ENCODE peak calls at places on chromosomes 2 and 18, in six cellular contexts. N is germinal center; F is iPS-NIHi11; X is activated CD8-positive, alpha-beta T cell treated with anti-CD3 and anti-CD28 coated beads for 36 hours; I is immature natural killer cell; W is T follicular helper cell. V is an unnamed sample.

GRCh38 chr18:11034816-11035215 is 114.6 kb downstream of the PIEZO2 start:
- DNase-seq in N (no peak), F (no peak), X (no peak), I (no peak), W (no peak), V (no peak)

GRCh38 chr2:185279999-185280398 is 458.6 kb upstream of the FSIP2 start:
- DNase-seq in N (no peak), F (no peak), X (no peak), I (no peak), W (no peak), V (no peak)

GRCh38 chr2:167015806-167016205 is 127.5 kb downstream of the XIRP2 start:
- DNase-seq in N (no peak), F (no peak), X (no peak), I (no peak), W (no peak), V (no peak)

GRCh38 chr2:182868423-182868822 is 2.0 kb upstream of the FRZB start:
- DNase-seq in N (no peak), F (no peak), X (no peak), I (no peak), W (no peak), V (no peak)

GRCh38 chr2:33909945-33910344 is 310.8 kb upstream of the FAM98A start:
- DNase-seq in N (no peak), F (no peak), X (no peak), I (no peak), W (no peak), V (no peak)

GRCh38 chr2:209901187-209901586 is 101.3 kb upstream of the RPE start:
- DNase-seq in N (no peak), F (no peak), X (no peak), I (no peak), W (no peak), V (no peak)

GRCh38 chr2:144682248-144682647 is 162.3 kb upstream of the ZEB2 start:
- DNase-seq in N (no peak), F (no peak), X (no peak), I (no peak), W (no peak), V (no peak)

GRCh38 chr2:5877360-5877759 is 185.2 kb downstream of the SOX11 start:
- DNase-seq in N (no peak), F (no peak), X (no peak), I (no peak), W (no peak), V (no peak)

GRCh38 chr2:68824831-68825230 is 46.4 kb downstream of the BMP10 start:
- DNase-seq in N (no peak), F (no peak), X (no peak), I (no peak), W (no peak), V (no peak)

GRCh38 chr18:62085766-62086165 is 101.1 kb downstream of the PIGN start:
- DNase-seq in N (no peak), F (no peak), X (peak), I (no peak), W (no peak), V (no peak)

GRCh38 chr18:48326901-48327675 is 82.1 kb downstream of the ZBTB7C start:
- DNase-seq in N (no peak), F (no peak), X (no peak), I (no peak), W (no peak), V (no peak)

GRCh38 chr2:241598487-241598886 is 38.5 kb downstream of the THAP4 start:
- DNase-seq in N (no peak), F (no peak), X (peak), I (peak), W (no peak), V (no peak)

GRCh38 chr2:135620223-135620622 is 88.9 kb downstream of the R3HDM1 start:
- DNase-seq in N (no peak), F (no peak), X (no peak), I (no peak), W (no peak), V (no peak)

GRCh38 chr2:67514515-67514914 is 117.4 kb downstream of the ETAA1 start:
- DNase-seq in N (no peak), F (no peak), X (no peak), I (no peak), W (no peak), V (no peak)

GRCh38 chr2:98876741-98877140 is 59.3 kb downstream of the CRACDL start:
- DNase-seq in N (no peak), F (no peak), X (no peak), I (no peak), W (no peak), V (no peak)

GRCh38 chr18:60372598-60372997 is at the start of gene MC4R:
- DNase-seq in N (no peak), F (peak), X (no peak), I (no peak), W (no peak), V (no peak)

GRCh38 chr2:152301131-152301530 is 33.8 kb upstream of the FMNL2 start:
- DNase-seq in N (no peak), F (no peak), X (no peak), I (no peak), W (no peak), V (no peak)

GRCh38 chr18:12823892-12824291 is 60.1 kb downstream of the PTPN2 start:
- DNase-seq in N (no peak), F (no peak), X (no peak), I (no peak), W (no peak), V (no peak)

GRCh38 chr2:11784747-11785610 is 38.5 kb downstream of the LPIN1 start:
- DNase-seq in N (peak), F (peak), X (peak), I (peak), W (peak), V (no peak)

GRCh38 chr18:78436110-78436509 is 543.5 kb upstream of the SALL3 start:
- DNase-seq in N (no peak), F (no peak), X (no peak), I (no peak), W (no peak), V (no peak)

GRCh38 chr2:136065384-136065783 is 52.6 kb downstream of the CXCR4 start:
- DNase-seq in N (no peak), F (no peak), X (no peak), I (no peak), W (no peak), V (no peak)

GRCh38 chr2:181306785-181307184 is 150.4 kb upstream of the ITGA4 start:
- DNase-seq in N (no peak), F (no peak), X (no peak), I (peak), W (no peak), V (no peak)

GRCh38 chr2:85437488-85438290 is 19.2 kb downstream of the SH2D6 start:
- DNase-seq in N (peak), F (peak), X (peak), I (peak), W (peak), V (no peak)

GRCh38 chr2:239642406-239643004 is 241.7 kb upstream of the HDAC4 start:
- DNase-seq in N (no peak), F (no peak), X (no peak), I (no peak), W (no peak), V (no peak)

GRCh38 chr2:191569025-191569424 is 108.9 kb upstream of the NABP1 start:
- DNase-seq in N (no peak), F (peak), X (no peak), I (no peak), W (no peak), V (no peak)

GRCh38 chr18:33578371-33579146 is 540 bp downstream of the ASXL3 start:
- DNase-seq in N (peak), F (peak), X (no peak), I (no peak), W (no peak), V (no peak)

GRCh38 chr2:197606180-197606579 is 69.2 kb downstream of the RFTN2 start:
- DNase-seq in N (no peak), F (no peak), X (no peak), I (no peak), W (no peak), V (no peak)

GRCh38 chr2:142535311-142535710 is 342.2 kb upstream of the KYNU start:
- DNase-seq in N (no peak), F (no peak), X (no peak), I (no peak), W (no peak), V (no peak)

GRCh38 chr2:29347774-29348465 is 232.7 kb downstream of the CLIP4 start:
- DNase-seq in N (no peak), F (no peak), X (no peak), I (no peak), W (no peak), V (no peak)

GRCh38 chr2:86633094-86633740 is 9.6 kb upstream of the RNF103 start:
- DNase-seq in N (no peak), F (no peak), X (no peak), I (no peak), W (no peak), V (no peak)

GRCh38 chr2:29936005-29936404 is 14.6 kb upstream of the ALK start:
- DNase-seq in N (no peak), F (no peak), X (no peak), I (no peak), W (no peak), V (no peak)

GRCh38 chr18:27017901-27018500 is 152.5 kb upstream of the AQP4 start:
- DNase-seq in N (no peak), F (peak), X (no peak), I (no peak), W (no peak), V (no peak)

GRCh38 chr2:127437781-127438726 is 19.8 kb downstream of the PROC start:
- DNase-seq in N (no peak), F (no peak), X (no peak), I (no peak), W (no peak), V (no peak)

V was measured in chondrocyte.